ENCODE peak calls at places on chromosomes 5 and 9, in eight cellular contexts. X is bronchial epithelial cell, W is KBM-7, D is ELF-1, E is MG63, V is Peyer's patch, C is left ventricle myocardium superior, M is astrocyte. Y is an unnamed sample.

GRCh38 chr5:78779771-78780616 is 131.4 kb upstream of the LHFPL2 start:
- DNase-seq in X (peak), W (no peak), D (peak), E (peak), V (no peak), C (no peak), M (peak), Y (no peak)

GRCh38 chr5:58156354-58156753 is 303.5 kb downstream of the PLK2 start:
- DNase-seq in X (no peak), W (no peak), D (no peak), E (peak), V (no peak), C (peak), M (peak), Y (no peak)

GRCh38 chr5:125480901-125481300 is 734.5 kb upstream of the ZNF608 start:
- DNase-seq in X (no peak), W (no peak), D (no peak), E (no peak), V (no peak), C (no peak), M (no peak), Y (no peak)

GRCh38 chr9:4678679-4679267 is 596 bp upstream of the CDC37L1 start:
- DNase-seq in X (no peak), W (no peak), D (no peak), E (no peak), V (no peak), C (peak), M (no peak), Y (no peak)

GRCh38 chr9:79661926-79662552 is 90.3 kb downstream of the TLE4 start:
- DNase-seq in X (no peak), W (no peak), D (no peak), E (no peak), V (no peak), C (no peak), M (no peak), Y (no peak)

GRCh38 chr5:110653231-110653970 is 73.1 kb downstream of the TMEM232 start:
- DNase-seq in X (no peak), W (no peak), D (no peak), E (no peak), V (no peak), C (no peak), M (no peak), Y (no peak)

GRCh38 chr9:135512241-135512603 is 9.0 kb upstream of the LCN1 start:
- DNase-seq in X (no peak), W (no peak), D (no peak), E (no peak), V (no peak), C (no peak), M (no peak), Y (no peak)

GRCh38 chr5:39040875-39041274 is 33.3 kb downstream of the RICTOR start:
- DNase-seq in X (no peak), W (no peak), D (no peak), E (no peak), V (no peak), C (no peak), M (no peak), Y (no peak)

GRCh38 chr5:82641362-82641988 is 363.3 kb upstream of the RPS23 start:
- DNase-seq in X (peak), W (peak), D (peak), E (peak), V (no peak), C (peak), M (peak), Y (peak)

GRCh38 chr5:74490814-74491213 is 149.7 kb downstream of the ENC1 start:
- DNase-seq in X (peak), W (no peak), D (no peak), E (no peak), V (peak), C (no peak), M (no peak), Y (no peak)

GRCh38 chr5:9468070-9468388 is 77.8 kb downstream of the SEMA5A start:
- DNase-seq in X (peak), W (no peak), D (peak), E (peak), V (no peak), C (no peak), M (peak), Y (no peak)

GRCh38 chr5:16673241-16673998 is 56.6 kb upstream of the RETREG1 start:
- DNase-seq in X (no peak), W (no peak), D (no peak), E (no peak), V (peak), C (no peak), M (no peak), Y (no peak)

GRCh38 chr5:157484768-157485167 is 24.8 kb downstream of the NIPAL4 start:
- DNase-seq in X (no peak), W (no peak), D (no peak), E (no peak), V (no peak), C (peak), M (no peak), Y (no peak)

GRCh38 chr5:132915681-132916080 is 42.2 kb downstream of the LEAP2 start:
- DNase-seq in X (peak), W (no peak), D (no peak), E (peak), V (no peak), C (no peak), M (no peak), Y (no peak)

GRCh38 chr5:167489202-167489601 is 802.2 kb upstream of the WWC1 start:
- DNase-seq in X (peak), W (no peak), D (no peak), E (no peak), V (no peak), C (no peak), M (peak), Y (no peak)

GRCh38 chr9:112971415-112971814 is 40.6 kb downstream of the ZNF883 start:
- DNase-seq in X (no peak), W (peak), D (peak), E (peak), V (no peak), C (no peak), M (no peak), Y (peak)

GRCh38 chr5:168023190-168023589 is 268.3 kb upstream of the WWC1 start:
- DNase-seq in X (no peak), W (no peak), D (peak), E (peak), V (no peak), C (peak), M (no peak), Y (peak)

GRCh38 chr9:78871452-78872331 is 574.8 kb downstream of the PSAT1 start:
- DNase-seq in X (peak), W (no peak), D (no peak), E (peak), V (no peak), C (no peak), M (peak), Y (no peak)

GRCh38 chr9:18390393-18390792 is 83.6 kb upstream of the ADAMTSL1 start:
- DNase-seq in X (no peak), W (no peak), D (peak), E (peak), V (no peak), C (no peak), M (no peak), Y (no peak)

GRCh38 chr9:130862747-130863146 is 27.7 kb downstream of the ABL1 start:
- DNase-seq in X (no peak), W (no peak), D (no peak), E (no peak), V (no peak), C (no peak), M (no peak), Y (no peak)

GRCh38 chr5:145835839-145836222 is 689 bp upstream of the PRELID2 start:
- DNase-seq in X (no peak), W (no peak), D (no peak), E (peak), V (no peak), C (no peak), M (no peak), Y (no peak)

GRCh38 chr9:109133533-109133932 is 13.8 kb upstream of the TMEM245 start:
- DNase-seq in X (no peak), W (no peak), D (no peak), E (no peak), V (no peak), C (no peak), M (no peak), Y (no peak)

GRCh38 chr5:91016954-91017690 is 366.0 kb downstream of the ARRDC3 start:
- DNase-seq in X (peak), W (no peak), D (no peak), E (peak), V (no peak), C (no peak), M (peak), Y (no peak)

GRCh38 chr5:100643473-100643872 is 108.3 kb downstream of the FAM174A start:
- DNase-seq in X (peak), W (no peak), D (no peak), E (no peak), V (no peak), C (no peak), M (peak), Y (no peak)

GRCh38 chr9:487429-487828 is 272.8 kb downstream of the DOCK8 start:
- DNase-seq in X (peak), W (no peak), D (no peak), E (no peak), V (no peak), C (no peak), M (no peak), Y (no peak)

GRCh38 chr9:124941689-124942561 is 1.0 kb upstream of the GOLGA1 start:
- DNase-seq in X (peak), W (peak), D (peak), E (peak), V (peak), C (peak), M (no peak), Y (peak)

GRCh38 chr5:141903261-141903660 is 20.4 kb upstream of the DELE1 start:
- DNase-seq in X (no peak), W (peak), D (no peak), E (no peak), V (no peak), C (no peak), M (no peak), Y (no peak)

GRCh38 chr5:165525268-165525667 is 2019.8 kb downstream of the MAT2B start:
- DNase-seq in X (peak), W (no peak), D (no peak), E (peak), V (no peak), C (no peak), M (peak), Y (no peak)

GRCh38 chr5:98927242-98927987 is 1.4 kb downstream of the CHD1 start:
- DNase-seq in X (peak), W (peak), D (peak), E (peak), V (peak), C (no peak), M (peak), Y (peak)

GRCh38 chr5:91176288-91177016 is 206.7 kb downstream of the ARRDC3 start:
- DNase-seq in X (no peak), W (no peak), D (no peak), E (no peak), V (no peak), C (no peak), M (peak), Y (no peak)

GRCh38 chr5:126433708-126434107 is 10.5 kb downstream of the GRAMD2B start:
- DNase-seq in X (peak), W (no peak), D (no peak), E (no peak), V (no peak), C (no peak), M (peak), Y (no peak)

GRCh38 chr9:96420468-96421219 is 2.5 kb upstream of the ZNF367 start:
- DNase-seq in X (peak), W (peak), D (peak), E (peak), V (no peak), C (no peak), M (peak), Y (peak)

GRCh38 chr9:109683521-109683920 is 96.5 kb upstream of the PALM2AKAP2 start:
- DNase-seq in X (peak), W (no peak), D (no peak), E (no peak), V (no peak), C (no peak), M (peak), Y (no peak)

GRCh38 chr5:154677921-154678320 is 77.3 kb upstream of the LARP1 start:
- DNase-seq in X (peak), W (peak), D (no peak), E (no peak), V (no peak), C (no peak), M (no peak), Y (no peak)

GRCh38 chr5:73454379-73455036 is 5.9 kb upstream of the FOXD1 start:
- DNase-seq in X (peak), W (peak), D (peak), E (peak), V (no peak), C (no peak), M (no peak), Y (peak)